ENCODE peak calls at places on chromosomes 1 and 21, in six cellular contexts. K is stimulated activated CD4-positive, alpha-beta T cell treated with anti-CD3 and anti-CD28 coated beads, TNF-alpha, amount 100 ng/mL, for 4 hours; B is HEK293T; H is vagina; V is ACHN; O is heart left ventricle. R is an unnamed sample.

GRCh38 chr21:45376459-45377324 is 28.3 kb upstream of the COL18A1 start:
- DNase-seq in H (no peak), K (no peak), O (no peak), B (no peak), V (no peak), R (no peak)

GRCh38 chr1:215987092-215987855 is 420.2 kb downstream of the KCTD3 start:
- DNase-seq in V (no peak), H (no peak), K (no peak), B (no peak), O (no peak), R (peak; percentile 5)

GRCh38 chr21:41832230-41833137 is 46.7 kb downstream of the PRDM15 start:
- DNase-seq in B (no peak), V (no peak), H (no peak), K (no peak), O (no peak), R (no peak)

GRCh38 chr1:13517193-13517812 is 3.5 kb upstream of the LRRC38 start:
- DNase-seq in H (no peak), B (peak; percentile 71), O (no peak), K (no peak), V (no peak), R (no peak)

GRCh38 chr1:25710583-25711347 is 89.2 kb upstream of the SELENON start:
- DNase-seq in V (no peak), B (no peak), H (no peak), K (no peak), O (no peak), R (no peak)

GRCh38 chr1:153790996-153791855 is 16.0 kb downstream of the SLC27A3 start:
- DNase-seq in V (peak; percentile 18), B (no peak), H (no peak), K (no peak), O (no peak), R (peak; percentile 99)

GRCh38 chr21:45954271-45954670 is 27.3 kb upstream of the COL6A1 start:
- DNase-seq in H (no peak), K (no peak), V (no peak), O (no peak), B (no peak), R (no peak)

GRCh38 chr1:163381487-163382184 is 59.9 kb downstream of the NUF2 start:
- DNase-seq in K (no peak), B (no peak), V (no peak), H (no peak), O (no peak), R (no peak)

GRCh38 chr21:39088831-39089380 is 94.3 kb downstream of the PSMG1 start:
- DNase-seq in K (no peak), V (peak; percentile 35), H (peak; percentile 84), O (peak; percentile 56), B (no peak), R (no peak)